ENCODE peak calls at places on chromosomes 5 and 9, in seven cellular contexts. S is Kasumi-1; N is A549; Y is Caco-2; M is LoVo; I is heart left ventricle; R is activated CD4-positive, CD25-positive, alpha-beta regulatory T cell. V is an unnamed sample.

GRCh38 chr5:127941646-127942045 is 141.9 kb upstream of the SLC12A2 start:
- DNase-seq in S (no peak), N (no peak), Y (no peak), M (peak), I (no peak), R (no peak), V (peak)

GRCh38 chr9:6230037-6230778 is 14.6 kb downstream of the IL33 start:
- DNase-seq in S (no peak), N (no peak), Y (no peak), M (no peak), I (no peak), R (no peak), V (no peak)

GRCh38 chr5:44801992-44802391 is 6.8 kb upstream of the MRPS30 start:
- DNase-seq in S (no peak), N (no peak), Y (no peak), M (no peak), I (no peak), R (no peak), V (no peak)

GRCh38 chr9:122941560-122942234 is 877 bp downstream of the RABGAP1 start:
- DNase-seq in S (peak), N (peak), Y (no peak), M (no peak), I (no peak), R (no peak), V (no peak)

GRCh38 chr5:141617682-141618029 is 1.1 kb downstream of the DIAPH1 start:
- DNase-seq in S (peak), N (no peak), Y (no peak), M (no peak), I (no peak), R (no peak), V (no peak)

GRCh38 chr5:172421020-172421419 is 33.3 kb downstream of the SH3PXD2B start:
- DNase-seq in S (no peak), N (no peak), Y (no peak), M (no peak), I (no peak), R (no peak), V (no peak)

GRCh38 chr9:99622679-99623078 is 199.0 kb upstream of the NR4A3 start:
- DNase-seq in S (no peak), N (no peak), Y (no peak), M (no peak), I (no peak), R (no peak), V (no peak)

GRCh38 chr5:651296-652022 is 39.3 kb downstream of the CEP72 start:
- DNase-seq in S (no peak), N (no peak), Y (no peak), M (no peak), I (no peak), R (no peak), V (no peak)

GRCh38 chr5:151896041-151896691 is 28.5 kb downstream of the GLRA1 start:
- DNase-seq in S (no peak), N (no peak), Y (no peak), M (peak), I (no peak), R (no peak), V (no peak)

GRCh38 chr5:15993334-15993733 is 186.3 kb downstream of the MARCHF11 start:
- DNase-seq in S (no peak), N (no peak), Y (no peak), M (no peak), I (no peak), R (no peak), V (no peak)

GRCh38 chr5:148403344-148403743 is 19.6 kb downstream of the FBXO38 start:
- DNase-seq in S (peak), N (no peak), Y (no peak), M (no peak), I (no peak), R (no peak), V (no peak)

GRCh38 chr9:114038724-114039313 is 39.3 kb downstream of the AMBP start:
- DNase-seq in S (no peak), N (no peak), Y (no peak), M (no peak), I (no peak), R (no peak), V (no peak)

GRCh38 chr9:14315754-14316573 is 2.0 kb upstream of the NFIB start:
- DNase-seq in S (no peak), N (peak), Y (peak), M (no peak), I (peak), R (no peak), V (peak)

GRCh38 chr9:78443946-78444345 is 147.0 kb downstream of the PSAT1 start:
- DNase-seq in S (no peak), N (no peak), Y (no peak), M (no peak), I (no peak), R (no peak), V (no peak)

GRCh38 chr9:126439402-126439765 is 112.8 kb downstream of the MVB12B start:
- DNase-seq in S (no peak), N (no peak), Y (no peak), M (no peak), I (no peak), R (no peak), V (no peak)

GRCh38 chr5:177111720-177112394 is 21.7 kb upstream of the NSD1 start:
- DNase-seq in S (peak), N (peak), Y (peak), M (peak), I (peak), R (peak), V (peak)

GRCh38 chr9:18185196-18185595 is 288.8 kb upstream of the ADAMTSL1 start:
- DNase-seq in S (no peak), N (no peak), Y (no peak), M (peak), I (no peak), R (no peak), V (no peak)

GRCh38 chr9:108377382-108377781 is 478.4 kb downstream of the ACTL7B start:
- DNase-seq in S (no peak), N (no peak), Y (peak), M (no peak), I (no peak), R (no peak), V (no peak)

GRCh38 chr9:35656841-35657326 is 935 bp downstream of the RMRP start:
- DNase-seq in S (no peak), N (no peak), Y (no peak), M (no peak), I (no peak), R (no peak), V (no peak)

GRCh38 chr5:77389746-77390145 is 102.4 kb downstream of the WDR41 start:
- DNase-seq in S (no peak), N (no peak), Y (no peak), M (no peak), I (no peak), R (no peak), V (no peak)

GRCh38 chr5:54443264-54443663 is 12.2 kb upstream of the HSPB3 start:
- DNase-seq in S (peak), N (peak), Y (peak), M (no peak), I (no peak), R (no peak), V (no peak)

GRCh38 chr5:1800470-1801060 is 642 bp upstream of the NDUFS6 start:
- DNase-seq in S (peak), N (peak), Y (no peak), M (peak), I (no peak), R (no peak), V (peak)